ENCODE peak calls at places on chromosomes 2 and 18, in five cellular contexts. G, L, E, D and W are unnamed samples.
A peak's percentile ranks its signal among the peaks of the same experiment; 100 is the strongest.

GRCh38 chr2:149329470-149330126 is 789 bp upstream of the LYPD6 start:
- DNase-seq in G (no peak), L (peak; percentile 13), E (no peak), D (peak; percentile 53), W (no peak)

GRCh38 chr2:226427538-226428307 is 371.9 kb downstream of the IRS1 start:
- DNase-seq in G (peak; percentile 84), L (peak; percentile 65), E (no peak), D (peak; percentile 80), W (no peak)

GRCh38 chr2:233385489-233386044 is 31.3 kb downstream of the DGKD start:
- DNase-seq in G (no peak), L (no peak), E (peak; percentile 16), D (no peak), W (peak; percentile 81)

GRCh38 chr2:154556146-154556545 is 142.3 kb upstream of the KCNJ3 start:
- DNase-seq in G (no peak), L (no peak), E (no peak), D (no peak), W (no peak)

GRCh38 chr2:16023663-16024360 is 83.5 kb downstream of the MYCN start:
- DNase-seq in G (no peak), L (no peak), E (no peak), D (no peak), W (no peak)

GRCh38 chr18:77207540-77207939 is 42.1 kb upstream of the GALR1 start:
- DNase-seq in G (peak; percentile 73), L (peak; percentile 18), E (peak; percentile 27), D (peak; percentile 83), W (peak; percentile 26)

GRCh38 chr2:42844366-42844765 is 52.0 kb upstream of the HAAO start:
- DNase-seq in G (no peak), L (no peak), E (no peak), D (no peak), W (no peak)

GRCh38 chr2:71864085-71864484 is 283.6 kb downstream of the CYP26B1 start:
- DNase-seq in G (no peak), L (no peak), E (no peak), D (no peak), W (no peak)

GRCh38 chr2:167293172-167293781 is 405.0 kb downstream of the XIRP2 start:
- DNase-seq in G (peak; percentile 22), L (no peak), E (no peak), D (peak; percentile 62), W (no peak)

GRCh38 chr18:48627216-48627615 is 88.4 kb downstream of the CTIF start:
- DNase-seq in G (no peak), L (no peak), E (no peak), D (no peak), W (no peak)

GRCh38 chr2:130341562-130342019 is 1.1 kb upstream of the IMP4 start:
- DNase-seq in G (no peak), L (no peak), E (no peak), D (no peak), W (no peak)

GRCh38 chr2:121810959-121811853 is 55.8 kb downstream of the TSN start:
- DNase-seq in G (peak; percentile 29), L (peak; percentile 27), E (no peak), D (peak; percentile 82), W (peak; percentile 5)

GRCh38 chr2:200383380-200384110 is 77.1 kb downstream of the SPATS2L start:
- DNase-seq in G (peak; percentile 54), L (peak; percentile 41), E (no peak), D (peak; percentile 78), W (peak; percentile 43)

GRCh38 chr2:221588306-221588985 is 16.3 kb upstream of the EPHA4 start:
- DNase-seq in G (no peak), L (no peak), E (no peak), D (no peak), W (no peak)

GRCh38 chr2:176099737-176100546 is at the start of gene HOXD12:
- DNase-seq in G (no peak), L (no peak), E (no peak), D (no peak), W (no peak)

GRCh38 chr2:85387754-85388153 is 22.4 kb downstream of the CAPG start:
- DNase-seq in G (no peak), L (no peak), E (no peak), D (no peak), W (no peak)

DNA sequence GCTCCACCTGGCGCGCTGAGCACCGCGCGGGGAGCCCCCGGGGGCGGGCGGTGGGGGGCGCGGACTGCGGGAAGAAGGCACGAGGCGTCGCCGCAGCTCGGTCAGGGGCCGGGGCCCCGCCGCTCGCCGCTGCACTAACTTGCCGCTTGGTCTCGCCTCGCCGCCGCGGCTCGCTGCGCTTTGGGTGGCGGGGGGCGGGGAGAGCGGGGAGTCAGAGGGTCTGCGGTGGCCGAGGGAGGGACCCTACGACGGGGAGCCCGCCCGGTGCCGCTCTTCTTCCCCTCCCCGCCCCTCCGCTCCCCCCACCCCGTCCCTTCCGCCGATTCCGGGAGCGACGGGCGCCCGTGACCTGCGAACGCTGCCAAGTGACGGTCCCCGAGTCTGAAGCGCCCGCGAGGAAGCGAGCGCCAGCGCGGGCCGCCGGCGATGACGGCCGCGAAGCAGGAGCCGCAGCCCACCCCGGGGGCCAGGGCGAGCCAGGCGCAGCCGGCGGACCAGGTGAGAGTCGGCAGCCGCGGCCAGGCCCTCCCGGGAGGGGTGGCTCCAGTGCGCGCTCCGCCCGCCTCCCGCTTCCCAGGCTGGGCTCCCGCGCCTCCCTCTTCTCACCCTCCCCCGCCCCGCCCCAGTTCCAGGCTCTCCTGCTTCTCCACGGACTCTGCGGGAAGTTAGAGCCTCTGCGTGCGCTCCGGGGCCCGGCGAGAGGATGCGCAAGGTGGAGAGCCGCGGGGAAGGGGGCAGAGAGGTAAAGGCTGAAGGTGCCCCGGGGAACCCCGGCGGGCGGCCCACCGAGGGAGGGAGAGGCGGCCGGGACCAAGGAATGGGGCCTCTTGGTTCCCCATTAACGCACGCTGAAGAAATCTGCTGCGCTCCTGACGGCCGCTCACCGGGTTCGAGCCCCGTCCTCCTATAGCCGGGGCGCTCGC is 719.4 kb downstream of the DPP10 start:
- DNase-seq in G (no peak), L (no peak), E (no peak), D (no peak), W (no peak)
- H3K4me3 ChIP-seq in G (no peak overlapping the region), L (no peak overlapping the region), E (no peak overlapping the region), D (no peak overlapping the region), W (no peak overlapping the region)

GRCh38 chr2:25251032-25251460 is 82.7 kb upstream of the POMC start:
- DNase-seq in G (no peak), L (no peak), E (no peak), D (no peak), W (no peak)
- H3K4me3 ChIP-seq in G (no peak overlapping the region), L (no peak overlapping the region), E (peak overlapping the region; percentile 73), D (no peak overlapping the region), W (no peak overlapping the region)

GRCh38 chr18:62537946-62538345 is 15.1 kb downstream of the ZCCHC2 start:
- DNase-seq in G (no peak), L (no peak), E (no peak), D (no peak), W (no peak)

GRCh38 chr18:62543021-62543420 is 20.2 kb downstream of the ZCCHC2 start:
- DNase-seq in G (no peak), L (no peak), E (no peak), D (no peak), W (no peak)

GRCh38 chr18:62538881-62539280 is 16.1 kb downstream of the ZCCHC2 start:
- DNase-seq in G (no peak), L (no peak), E (no peak), D (no peak), W (no peak)

GRCh38 chr18:62537042-62537894 is 14.4 kb downstream of the ZCCHC2 start:
- DNase-seq in G (no peak), L (no peak), E (no peak), D (no peak), W (no peak)

DNA sequence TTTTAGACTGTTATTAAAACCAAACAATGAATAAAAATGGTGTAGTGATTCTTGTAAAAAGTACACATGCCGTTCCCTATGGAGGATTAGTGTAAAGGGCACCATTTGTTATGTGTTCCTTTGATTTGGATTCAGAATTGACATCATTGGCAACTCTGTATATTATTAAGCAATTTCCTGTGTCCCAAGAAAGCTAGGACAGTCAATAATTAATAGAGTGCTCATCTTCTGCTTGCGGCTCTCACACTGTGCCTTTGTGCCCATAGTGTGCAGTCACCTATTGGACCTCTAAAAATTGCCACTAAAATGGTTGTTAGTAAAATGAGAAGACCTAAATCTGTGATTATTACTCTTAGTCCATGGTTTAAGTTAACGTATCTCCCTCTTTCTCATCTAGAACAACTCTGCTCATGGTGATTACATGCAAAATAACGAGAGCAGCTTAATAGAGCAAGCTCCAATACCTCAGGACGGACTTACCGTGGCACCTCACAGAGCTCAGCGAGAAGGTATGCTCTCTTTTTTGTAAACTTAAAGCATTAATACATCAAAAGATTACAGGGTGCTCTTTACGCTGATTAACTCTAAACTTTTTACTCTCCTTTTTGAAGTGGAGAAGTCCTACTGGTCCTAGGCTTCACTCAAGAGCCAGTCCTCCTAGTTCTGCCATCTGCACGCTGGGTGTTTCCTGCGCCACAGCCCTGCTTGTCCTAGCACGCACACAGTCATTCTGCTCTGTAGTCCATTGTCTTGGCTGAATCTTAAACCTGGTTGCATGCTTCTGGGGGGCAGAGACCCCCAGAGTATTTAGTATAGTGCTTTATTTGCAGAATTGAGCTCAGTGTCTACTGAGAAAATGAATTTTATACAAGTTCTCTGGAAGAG is 16.7 kb downstream of the ZCCHC2 start:
- DNase-seq in G (no peak), L (no peak), E (no peak), D (no peak), W (no peak)
- H3K4me3 ChIP-seq in G (no peak overlapping the region), L (no peak overlapping the region), E (no peak overlapping the region), D (no peak overlapping the region), W (no peak overlapping the region)

DNA sequence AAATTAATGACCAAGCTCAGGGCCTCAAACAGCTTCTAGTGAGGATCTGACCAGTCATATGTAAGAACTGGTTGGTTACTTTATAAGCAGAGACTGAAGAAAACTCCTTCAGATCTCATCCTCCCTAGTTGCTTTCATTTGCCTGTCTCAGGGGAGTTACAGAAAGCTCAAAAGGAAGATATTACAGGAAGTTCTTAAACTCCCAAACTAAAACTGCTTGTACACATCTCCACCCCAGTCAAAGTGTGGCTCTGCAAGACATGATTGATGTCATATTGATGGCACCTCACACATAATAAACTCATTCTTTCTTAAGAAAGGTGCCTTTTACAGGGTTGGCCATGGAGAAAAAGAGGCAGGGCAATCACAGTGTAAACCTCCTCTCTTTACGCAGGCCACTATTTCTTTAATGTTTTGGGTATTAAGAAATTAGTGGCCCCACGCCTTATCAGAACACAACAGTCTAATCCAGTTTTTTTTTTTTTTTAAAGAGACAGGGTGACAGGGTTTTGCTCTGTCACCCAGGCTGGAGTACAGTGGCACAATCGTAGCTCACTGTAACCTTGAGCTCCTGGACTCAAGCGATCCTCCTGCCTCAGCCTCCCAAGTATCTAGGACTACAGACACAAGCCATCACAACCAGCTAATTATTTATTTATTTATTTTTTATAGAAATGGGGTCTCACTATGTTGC is 62.6 kb upstream of the STK17B start:
- DNase-seq in G (peak; percentile 41), L (no peak), E (no peak), D (peak; percentile 29), W (no peak)
- H3K4me3 ChIP-seq in G (no peak overlapping the region), L (no peak overlapping the region), E (no peak overlapping the region), D (no peak overlapping the region), W (no peak overlapping the region)

DNA sequence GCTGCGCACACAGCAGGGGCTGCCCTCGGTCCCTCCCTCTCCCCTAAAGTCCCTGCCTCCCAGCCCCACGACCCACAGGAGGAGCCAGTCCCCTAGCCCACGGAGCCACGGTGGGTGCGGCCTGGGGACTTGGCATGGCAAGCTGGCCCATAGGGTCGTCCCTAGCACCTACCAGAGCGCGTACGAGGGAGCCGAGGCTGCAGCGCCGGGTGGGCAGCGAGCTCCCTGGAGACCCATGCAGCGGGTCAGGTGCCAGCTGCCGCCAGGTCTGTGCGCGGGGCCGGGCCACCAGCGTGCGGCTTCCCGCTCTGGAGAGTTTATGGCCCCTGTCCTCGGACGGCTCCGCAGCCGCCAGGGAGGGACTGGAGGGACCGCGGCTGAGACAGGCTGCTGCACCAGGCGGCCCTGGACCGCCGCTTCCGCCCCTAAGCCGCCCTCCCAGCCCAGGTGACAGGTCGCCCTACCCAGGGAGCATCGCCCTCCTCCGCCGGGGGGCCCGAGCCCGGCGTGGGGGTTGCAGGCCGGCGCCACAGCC is 273.6 kb downstream of the CCDC74A start:
- DNase-seq in G (no peak), L (no peak), E (no peak), D (no peak), W (no peak)
- H3K4me3 ChIP-seq in G (no peak overlapping the region), L (no peak overlapping the region), E (no peak overlapping the region), D (no peak overlapping the region), W (no peak overlapping the region)

GRCh38 chr2:11156396-11157075 is 1.3 kb downstream of the SLC66A3 start:
- DNase-seq in G (no peak), L (no peak), E (no peak), D (no peak), W (no peak)
- H3K4me3 ChIP-seq in G (no peak overlapping the region), L (no peak overlapping the region), E (no peak overlapping the region), D (peak overlapping the region; percentile 89), W (no peak overlapping the region)